ENCODE peak calls at places on chromosomes 6 and 20, in six cellular contexts. L is NCI-H1105, Q is tibial artery, B is Right ventricle myocardium inferior, R is NCI-H748 treated with DMSO at 0.1 percent for 48 hours, G is ureter. A is an unnamed sample.

GRCh38 chr20:63898882-63899558 is 4.1 kb downstream of the DNAJC5 start:
- DNase-seq in L (no peak), G (no peak), R (no peak), Q (no peak), B (peak), A (no peak)

GRCh38 chr6:45590751-45591184 is 213.0 kb upstream of the SUPT3H start:
- DNase-seq in R (no peak), Q (no peak), B (no peak), G (no peak), L (no peak), A (no peak)

GRCh38 chr20:43988867-43989266 is 74.2 kb downstream of the TOX2 start:
- DNase-seq in B (no peak), R (no peak), L (no peak), G (no peak), Q (no peak), A (no peak)

GRCh38 chr20:51800769-51801219 is 1.5 kb downstream of the SALL4 start:
- DNase-seq in R (no peak), L (no peak), Q (no peak), G (no peak), B (no peak), A (no peak)

GRCh38 chr20:36582322-36582721 is 8.9 kb downstream of the TGIF2 start:
- DNase-seq in G (no peak), L (no peak), Q (no peak), B (no peak), R (no peak), A (no peak)

GRCh38 chr20:41349943-41350342 is 9.3 kb downstream of the LPIN3 start:
- DNase-seq in L (no peak), B (no peak), Q (no peak), G (no peak), R (no peak), A (no peak)

GRCh38 chr6:170087946-170088348 is 202.9 kb downstream of the DLL1 start:
- DNase-seq in Q (peak), L (no peak), R (no peak), B (peak), G (no peak), A (peak)

GRCh38 chr6:42210551-42210950 is 7.1 kb downstream of the MRPS10 start:
- DNase-seq in G (no peak), R (peak), L (peak), Q (no peak), B (no peak), A (no peak)

GRCh38 chr6:389143-389542 is 2.4 kb upstream of the IRF4 start:
- DNase-seq in R (no peak), L (no peak), B (no peak), Q (no peak), G (no peak), A (no peak)

GRCh38 chr6:15500901-15501805 is 161.7 kb downstream of the DTNBP1 start:
- DNase-seq in B (no peak), G (no peak), L (no peak), Q (no peak), R (no peak), A (no peak)

GRCh38 chr6:84825461-84825860 is 61.1 kb upstream of the TBX18 start:
- DNase-seq in R (no peak), B (no peak), Q (no peak), L (no peak), G (no peak), A (no peak)

GRCh38 chr6:110044093-110044492 is 66.0 kb downstream of the GPR6 start:
- DNase-seq in B (no peak), L (no peak), G (no peak), R (no peak), Q (no peak), A (no peak)

A was measured in kidney.